ENCODE peak calls at places on chromosomes 5 and 9, in six cellular contexts. P is activated CD8-positive, alpha-beta T cell treated with anti-CD3 and anti-CD28 coated beads for 36 hours; C is GM12865; T is neural crest cell; G is coronary artery; H is stimulated activated CD8-positive, alpha-beta memory T cell treated with anti-CD3 and anti-CD28 coated beads, Interleukin-15, amount 100 ng/mL, for 4 hours. D is an unnamed sample.

GRCh38 chr9:104906441-104907277 is 21.3 kb downstream of the ABCA1 start:
- DNase-seq in P (no peak), C (no peak), T (no peak), G (no peak), H (no peak), D (no peak)

GRCh38 chr9:121670447-121670846 is 19.0 kb downstream of the DAB2IP start:
- DNase-seq in P (no peak), C (no peak), T (no peak), G (no peak), H (no peak), D (no peak)

GRCh38 chr9:99008187-99008586 is 64.5 kb downstream of the COL15A1 start:
- DNase-seq in P (no peak), C (no peak), T (no peak), G (no peak), H (no peak), D (no peak)

GRCh38 chr9:92762781-92763708 is 1.6 kb downstream of the BICD2 start:
- DNase-seq in P (no peak), C (no peak), T (no peak), G (no peak), H (no peak), D (no peak)

GRCh38 chr5:59542841-59543825 is 350.4 kb downstream of the PDE4D start:
- DNase-seq in P (no peak), C (no peak), T (no peak), G (no peak), H (no peak), D (no peak)

GRCh38 chr5:158744226-158744625 is 355.5 kb downstream of the EBF1 start:
- DNase-seq in P (no peak), C (no peak), T (no peak), G (no peak), H (no peak), D (no peak)

GRCh38 chr5:958701-959571 is 49.7 kb upstream of the NKD2 start:
- DNase-seq in P (no peak), C (no peak), T (no peak), G (peak), H (no peak), D (peak)

GRCh38 chr9:2041736-2042135 is 26.6 kb downstream of the SMARCA2 start:
- DNase-seq in P (no peak), C (no peak), T (no peak), G (no peak), H (no peak), D (no peak)

GRCh38 chr5:132309679-132310078 is 15.5 kb downstream of the SLC22A4 start:
- DNase-seq in P (no peak), C (no peak), T (no peak), G (no peak), H (no peak), D (no peak)

GRCh38 chr9:73773896-73774295 is 622.2 kb downstream of the ANXA1 start:
- DNase-seq in P (no peak), C (no peak), T (no peak), G (no peak), H (no peak), D (no peak)

GRCh38 chr9:134322781-134323241 is 3.4 kb upstream of the RXRA start:
- DNase-seq in P (no peak), C (no peak), T (no peak), G (no peak), H (no peak), D (no peak)

GRCh38 chr5:37172957-37173356 is 76.2 kb downstream of the CPLANE1 start:
- DNase-seq in P (no peak), C (no peak), T (no peak), G (no peak), H (no peak), D (no peak)

GRCh38 chr5:72160959-72161358 is 53.7 kb downstream of the MAP1B start:
- DNase-seq in P (no peak), C (no peak), T (no peak), G (no peak), H (no peak), D (no peak)

GRCh38 chr9:108272350-108272899 is 583.4 kb downstream of the ACTL7B start:
- DNase-seq in P (peak), C (peak), T (no peak), G (no peak), H (no peak), D (no peak)